ENCODE peak calls at places on chromosome 17, in four cellular contexts. T, E, I and S are unnamed samples.

GRCh38 chr17:68624381-68624780 is 23.2 kb upstream of the FAM20A start:
- DNase-seq in T (no peak), E (no peak), I (no peak), S (no peak)

GRCh38 chr17:27310548-27311110 is 16.7 kb downstream of the WSB1 start:
- DNase-seq in E (no peak), T (no peak), I (no peak), S (no peak)

GRCh38 chr17:46832306-46832895 is 13.9 kb upstream of the WNT3 start:
- DNase-seq in E (no peak), T (no peak), I (no peak), S (no peak)

GRCh38 chr17:48814504-48814903 is 2.5 kb downstream of the TTLL6 start:
- DNase-seq in T (peak), E (peak), I (peak), S (peak)

GRCh38 chr17:17325228-17325627 is 22.1 kb downstream of the NT5M start:
- DNase-seq in T (no peak), I (no peak), E (no peak), S (no peak)

GRCh38 chr17:70329751-70330150 is 160.4 kb downstream of the KCNJ2 start:
- DNase-seq in E (no peak), I (no peak), T (no peak), S (no peak)

GRCh38 chr17:10681866-10682446 is 15.4 kb downstream of the SCO1 start:
- DNase-seq in T (no peak), E (no peak), I (no peak), S (no peak)

GRCh38 chr17:77269696-77270681 is 129.2 kb downstream of the SEC14L1 start:
- DNase-seq in T (no peak), E (no peak), I (no peak), S (no peak)

GRCh38 chr17:66612993-66613392 is 221.9 kb upstream of the CACNG5 start:
- DNase-seq in I (no peak), E (no peak), T (no peak), S (no peak)

GRCh38 chr17:7354262-7354781 is 634 bp upstream of the TMEM95 start:
- DNase-seq in I (no peak), E (no peak), T (no peak), S (no peak)

GRCh38 chr17:66507103-66507923 is 204.9 kb downstream of the PRKCA start:
- DNase-seq in E (peak), T (no peak), I (no peak), S (no peak)

GRCh38 chr17:42321555-42321954 is 33.3 kb downstream of the STAT5A start:
- DNase-seq in I (no peak), E (no peak), T (no peak), S (no peak)

GRCh38 chr17:2841606-2842005 is 45.4 kb downstream of the RAP1GAP2 start:
- DNase-seq in T (no peak), I (no peak), E (no peak), S (no peak)

GRCh38 chr17:63841350-63842172 is 924 bp downstream of the SMARCD2 start:
- DNase-seq in I (peak), T (no peak), E (peak), S (no peak)

GRCh38 chr17:13509561-13509960 is 92.2 kb downstream of the HS3ST3A1 start:
- DNase-seq in T (no peak), I (no peak), E (no peak), S (no peak)

GRCh38 chr17:35372846-35373531 is 432 bp downstream of the SLFN11 start:
- DNase-seq in T (peak), E (peak), I (peak), S (peak)

GRCh38 chr17:7651097-7651958 is 602 bp downstream of the ATP1B2 start:
- DNase-seq in I (no peak), T (no peak), E (no peak), S (no peak)

GRCh38 chr17:45841883-45842525 is 2.7 kb upstream of the SPPL2C start:
- DNase-seq in T (no peak), E (peak), I (no peak), S (no peak)

GRCh38 chr17:33908363-33909064 is 346.6 kb upstream of the CCL2 start:
- DNase-seq in I (no peak), T (no peak), E (no peak), S (no peak)

GRCh38 chr17:64420143-64420670 is 28.7 kb upstream of the MILR1 start:
- DNase-seq in E (peak), T (no peak), I (peak), S (peak)

GRCh38 chr17:57987582-57988300 is at the start of gene VEZF1:
- DNase-seq in I (peak), E (peak), T (peak), S (no peak)

GRCh38 chr17:35479271-35479670 is 30.7 kb upstream of the SLFN13 start:
- DNase-seq in T (no peak), I (no peak), E (no peak), S (no peak)

GRCh38 chr17:17200831-17201230 is 5.3 kb downstream of the PLD6 start:
- DNase-seq in E (no peak), I (no peak), T (no peak), S (no peak)

GRCh38 chr17:692116-692515 is 22.5 kb downstream of the VPS53 start:
- DNase-seq in E (no peak), T (no peak), I (no peak), S (no peak)

GRCh38 chr17:57357392-57357784 is 101.1 kb downstream of the MSI2 start:
- DNase-seq in I (peak), T (no peak), E (peak), S (no peak)

GRCh38 chr17:77803726-77804125 is 154.8 kb upstream of the TNRC6C start:
- DNase-seq in E (no peak), I (no peak), T (no peak), S (no peak)

GRCh38 chr17:6381052-6381451 is 53.9 kb downstream of the AIPL1 start:
- DNase-seq in I (no peak), T (no peak), E (no peak), S (no peak)

GRCh38 chr17:62898239-62898864 is 67.7 kb upstream of the TANC2 start:
- DNase-seq in E (no peak), T (no peak), I (peak), S (no peak)

GRCh38 chr17:8158267-8159031 is 4.3 kb downstream of the VAMP2 start:
- DNase-seq in T (peak), I (peak), E (peak), S (peak)